ENCODE peak calls at places on chromosomes 1 and 21, in five cellular contexts. C is suprapubic skin, N is A549, P is psoas muscle, J is adrenal gland. B is an unnamed sample. For H3K4me1, the result is how much of the 10 kb centered on the place peaks cover.

GRCh38 chr1:39395357-39395831 is 96.0 kb upstream of the BMP8A start:
- DNase-seq in N (peak), J (no peak), P (no peak), C (no peak), B (no peak)

GRCh38 chr21:29181799-29182470 is 51.5 kb downstream of the MAP3K7CL start:
- DNase-seq in N (peak), P (no peak), J (peak), C (no peak), B (no peak)

GRCh38 chr1:223312273-223312672 is 51.7 kb downstream of the SUSD4 start:
- DNase-seq in C (no peak), N (no peak), J (no peak), P (no peak), B (no peak)

GRCh38 chr1:17347769-17348592 is 24.0 kb upstream of the PADI6 start:
- DNase-seq in P (no peak), N (peak), J (no peak), C (no peak), B (no peak)

GRCh38 chr1:178417858-178418257 is 78.9 kb downstream of the CLEC20A start:
- DNase-seq in J (no peak), N (peak), C (no peak), P (no peak), B (no peak)

GRCh38 chr1:219900201-219900600 is 28.2 kb downstream of the SLC30A10 start:
- DNase-seq in J (no peak), P (no peak), C (no peak), N (no peak), B (no peak)

GRCh38 chr1:204294371-204294770 is 65.4 kb downstream of the PLEKHA6 start:
- DNase-seq in C (no peak), N (peak), J (peak), P (peak), B (no peak)

GRCh38 chr1:32988665-32989064 is 24.1 kb upstream of the RNF19B start:
- DNase-seq in N (no peak), C (no peak), P (no peak), J (peak), B (no peak)

GRCh38 chr1:152836881-152837280 is 5.8 kb upstream of the LCE6A start:
- DNase-seq in J (no peak), P (no peak), N (no peak), C (no peak), B (no peak)

GRCh38 chr1:34176830-34177613 is at the start of gene C1orf94:
- DNase-seq in N (no peak), C (no peak), P (no peak), J (peak), B (no peak)

GRCh38 chr1:20110679-20111078 is 8.7 kb downstream of the PLA2G2D start:
- DNase-seq in N (no peak), C (no peak), P (no peak), J (no peak), B (no peak)

GRCh38 chr1:228463559-228464455 is 23.4 kb upstream of the RNF187 start:
- DNase-seq in J (peak), C (no peak), N (peak), P (peak), B (no peak)

GRCh38 chr1:67743072-67743725 is 58.2 kb downstream of the GADD45A start:
- DNase-seq in C (no peak), P (no peak), J (no peak), N (no peak), B (no peak)
- H3K4me1 ChIP-seq in C (under half), P (under half), J (under half), N (half or more), B (half or more)

DNA sequence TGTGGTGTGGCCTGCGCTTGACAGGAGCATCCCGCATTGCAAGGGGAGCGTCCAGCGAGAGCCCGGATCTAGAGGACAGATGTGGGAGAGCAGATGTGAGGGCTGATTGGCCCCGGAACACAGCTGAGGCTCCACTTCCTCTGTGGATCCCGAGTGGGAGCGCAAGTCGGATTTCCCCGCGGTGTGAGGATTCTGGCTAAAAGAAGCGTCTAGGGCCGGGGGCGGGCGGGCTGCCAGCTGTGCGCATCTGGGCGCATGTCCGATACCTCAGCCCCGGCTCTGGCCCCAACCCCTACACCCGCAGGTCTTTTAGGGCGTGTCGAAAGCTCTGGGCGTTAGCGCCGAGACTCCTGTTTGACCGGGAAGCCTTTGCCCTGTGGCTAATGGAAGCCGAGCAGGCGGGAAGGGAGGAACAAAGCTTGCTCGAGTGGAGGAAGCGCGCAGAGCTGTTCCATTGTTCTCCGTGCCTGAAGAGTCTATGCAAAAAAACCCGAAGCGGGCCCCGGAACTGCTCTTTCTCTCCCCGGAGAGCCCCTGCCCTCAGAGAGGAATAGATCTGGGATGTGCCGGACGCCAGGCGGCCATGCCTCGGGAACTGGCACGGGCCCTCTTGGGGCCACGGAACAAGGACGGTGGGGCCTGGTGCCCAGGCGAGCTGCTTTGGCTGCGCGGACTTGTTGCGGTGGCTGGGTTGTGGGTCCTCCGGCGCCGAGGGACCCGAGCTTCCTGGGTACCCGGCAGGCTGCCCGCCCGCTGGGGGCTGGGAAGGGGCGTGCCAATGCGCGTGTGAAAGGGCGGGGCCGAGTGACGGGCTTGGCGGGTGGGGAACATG is 111.1 kb downstream of the NAV1 start:
- DNase-seq in P (peak), N (peak), C (peak), J (peak), B (peak)
- TF ChIP-seq CTCF in P (no peak), N (no peak), C (no peak), J (no peak), B (no peak)

DNA sequence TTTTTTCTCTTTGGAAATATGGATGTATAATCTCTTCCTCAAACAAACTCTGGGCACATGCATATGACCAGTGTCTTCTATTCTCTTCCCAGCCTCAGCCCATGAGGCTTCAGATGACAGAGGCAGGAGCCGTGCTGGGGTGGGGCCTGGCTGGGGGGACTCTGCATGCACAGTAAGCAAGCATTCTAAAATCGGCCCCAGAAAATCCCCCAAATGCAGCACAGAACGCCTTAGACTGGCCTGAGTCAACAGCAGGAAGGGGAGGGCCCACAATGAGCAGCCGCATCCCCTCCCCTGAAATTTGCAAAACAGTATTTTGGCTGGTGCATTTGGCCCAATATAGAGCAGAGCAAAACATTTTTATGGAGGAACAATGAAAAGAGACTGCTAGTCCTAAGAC is 47.8 kb downstream of the ITPKB start:
- DNase-seq in P (no peak), J (no peak), N (no peak), C (no peak), B (no peak)
- H3K4me1 ChIP-seq in P (half or more), J (under half), N (under half), C (half or more), B (under half)

DNA sequence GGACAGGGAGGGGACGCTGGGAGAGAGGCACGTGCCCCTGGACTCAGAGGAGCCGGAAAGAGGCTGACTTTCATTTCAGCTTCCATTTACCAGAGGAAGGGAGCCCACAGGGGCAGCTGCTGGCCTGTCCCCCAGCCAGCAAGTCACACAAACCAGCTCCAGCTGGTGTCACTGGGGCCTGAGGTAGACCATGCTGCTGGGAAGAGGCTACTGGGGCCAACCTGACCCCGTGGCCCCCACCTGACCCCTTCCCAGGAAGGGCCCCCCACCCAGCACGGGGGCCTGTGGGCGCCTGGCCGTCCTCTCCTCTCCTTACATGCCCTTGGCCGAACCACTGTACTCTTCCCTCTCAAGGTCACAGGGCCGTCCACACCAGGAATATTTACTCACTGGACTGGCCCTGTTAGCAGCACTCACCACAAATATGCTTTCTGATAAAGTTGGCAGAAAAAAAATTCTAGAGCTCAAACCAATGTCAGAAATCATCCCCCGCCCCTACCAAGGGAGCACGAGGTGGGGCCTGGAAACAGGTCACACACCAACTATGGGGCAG is 110.5 kb downstream of the CASZ1 start:
- DNase-seq in C (no peak), P (no peak), J (peak), N (no peak), B (no peak)
- TF ChIP-seq CTCF in C (no peak), P (no peak), J (no peak), N (no peak), B (no peak)